ENCODE peak calls at places on chromosomes 3 and 15, in nine cellular contexts. One of them, this sample, is unnamed.

GRCh38 chr3:36597422-36597821 is 166.9 kb downstream of the DCLK3 start:
- DNase-seq in lung: no peak
- DNase-seq in fibroblast of villous mesenchyme: no peak
- DNase-seq in NCI-H2171 treated with DMSO at 0.1 percent for 48 hours: no peak
- DNase-seq in activated T-helper 1 cell treated with anti-CD3 and anti-CD28 coated beads, Interleukin-12 subunit alpha, Interleukin-12 subunit beta, Interleukin-2, Interleukin-4 antibody, amounts not matched to agents 30 ng/mL and 10 ng/mL and 1 ng/mL, durations not matched to agents 14 hours and 24 hours and 36 hours: no peak
- DNase-seq in iPS DF 6.9: no peak
- DNase-seq in nephron progenitor cell: no peak
- DNase-seq in amniotic stem cell: no peak
- DNase-seq in cardiac muscle cell: peak
- DNase-seq in this sample: no peak

GRCh38 chr15:72237286-72238224 is 6.6 kb upstream of the PKM start:
- DNase-seq in nephron progenitor cell: no peak
- DNase-seq in amniotic stem cell: peak
- DNase-seq in iPS DF 6.9: no peak
- DNase-seq in cardiac muscle cell: peak
- DNase-seq in NCI-H2171 treated with DMSO at 0.1 percent for 48 hours: no peak
- DNase-seq in lung: peak
- DNase-seq in fibroblast of villous mesenchyme: peak
- DNase-seq in activated T-helper 1 cell treated with anti-CD3 and anti-CD28 coated beads, Interleukin-12 subunit alpha, Interleukin-12 subunit beta, Interleukin-2, Interleukin-4 antibody, amounts not matched to agents 30 ng/mL and 10 ng/mL and 1 ng/mL, durations not matched to agents 14 hours and 24 hours and 36 hours: peak
- DNase-seq in this sample: no peak

GRCh38 chr15:56731571-56731970 is 1.7 kb downstream of the ZNF280D start:
- DNase-seq in lung: no peak
- DNase-seq in nephron progenitor cell: no peak
- DNase-seq in cardiac muscle cell: no peak
- DNase-seq in NCI-H2171 treated with DMSO at 0.1 percent for 48 hours: no peak
- DNase-seq in activated T-helper 1 cell treated with anti-CD3 and anti-CD28 coated beads, Interleukin-12 subunit alpha, Interleukin-12 subunit beta, Interleukin-2, Interleukin-4 antibody, amounts not matched to agents 30 ng/mL and 10 ng/mL and 1 ng/mL, durations not matched to agents 14 hours and 24 hours and 36 hours: no peak
- DNase-seq in amniotic stem cell: no peak
- DNase-seq in fibroblast of villous mesenchyme: no peak
- DNase-seq in iPS DF 6.9: no peak
- DNase-seq in this sample: no peak

GRCh38 chr15:78810003-78810376 is 1.3 kb downstream of the ADAMTS7 start:
- DNase-seq in iPS DF 6.9: no peak
- DNase-seq in NCI-H2171 treated with DMSO at 0.1 percent for 48 hours: no peak
- DNase-seq in cardiac muscle cell: no peak
- DNase-seq in fibroblast of villous mesenchyme: no peak
- DNase-seq in nephron progenitor cell: no peak
- DNase-seq in amniotic stem cell: no peak
- DNase-seq in activated T-helper 1 cell treated with anti-CD3 and anti-CD28 coated beads, Interleukin-12 subunit alpha, Interleukin-12 subunit beta, Interleukin-2, Interleukin-4 antibody, amounts not matched to agents 30 ng/mL and 10 ng/mL and 1 ng/mL, durations not matched to agents 14 hours and 24 hours and 36 hours: no peak
- DNase-seq in lung: no peak
- DNase-seq in this sample: no peak

GRCh38 chr3:161800985-161801559 is 304.5 kb downstream of the OTOL1 start:
- DNase-seq in cardiac muscle cell: no peak
- DNase-seq in activated T-helper 1 cell treated with anti-CD3 and anti-CD28 coated beads, Interleukin-12 subunit alpha, Interleukin-12 subunit beta, Interleukin-2, Interleukin-4 antibody, amounts not matched to agents 30 ng/mL and 10 ng/mL and 1 ng/mL, durations not matched to agents 14 hours and 24 hours and 36 hours: no peak
- DNase-seq in iPS DF 6.9: no peak
- DNase-seq in fibroblast of villous mesenchyme: no peak
- DNase-seq in lung: no peak
- DNase-seq in nephron progenitor cell: no peak
- DNase-seq in NCI-H2171 treated with DMSO at 0.1 percent for 48 hours: no peak
- DNase-seq in amniotic stem cell: no peak
- DNase-seq in this sample: no peak

GRCh38 chr3:106068386-106068785 is 199.6 kb upstream of the CBLB start:
- DNase-seq in cardiac muscle cell: no peak
- DNase-seq in nephron progenitor cell: no peak
- DNase-seq in lung: no peak
- DNase-seq in fibroblast of villous mesenchyme: no peak
- DNase-seq in activated T-helper 1 cell treated with anti-CD3 and anti-CD28 coated beads, Interleukin-12 subunit alpha, Interleukin-12 subunit beta, Interleukin-2, Interleukin-4 antibody, amounts not matched to agents 30 ng/mL and 10 ng/mL and 1 ng/mL, durations not matched to agents 14 hours and 24 hours and 36 hours: no peak
- DNase-seq in iPS DF 6.9: no peak
- DNase-seq in NCI-H2171 treated with DMSO at 0.1 percent for 48 hours: no peak
- DNase-seq in amniotic stem cell: no peak
- DNase-seq in this sample: no peak

GRCh38 chr3:38472342-38472741 is 18.7 kb downstream of the ACVR2B start:
- DNase-seq in nephron progenitor cell: no peak
- DNase-seq in cardiac muscle cell: no peak
- DNase-seq in fibroblast of villous mesenchyme: no peak
- DNase-seq in lung: no peak
- DNase-seq in NCI-H2171 treated with DMSO at 0.1 percent for 48 hours: no peak
- DNase-seq in iPS DF 6.9: no peak
- DNase-seq in amniotic stem cell: no peak
- DNase-seq in activated T-helper 1 cell treated with anti-CD3 and anti-CD28 coated beads, Interleukin-12 subunit alpha, Interleukin-12 subunit beta, Interleukin-2, Interleukin-4 antibody, amounts not matched to agents 30 ng/mL and 10 ng/mL and 1 ng/mL, durations not matched to agents 14 hours and 24 hours and 36 hours: no peak
- DNase-seq in this sample: no peak

GRCh38 chr3:188197388-188197847 is 43.5 kb downstream of the LPP start:
- DNase-seq in iPS DF 6.9: no peak
- DNase-seq in amniotic stem cell: no peak
- DNase-seq in fibroblast of villous mesenchyme: no peak
- DNase-seq in activated T-helper 1 cell treated with anti-CD3 and anti-CD28 coated beads, Interleukin-12 subunit alpha, Interleukin-12 subunit beta, Interleukin-2, Interleukin-4 antibody, amounts not matched to agents 30 ng/mL and 10 ng/mL and 1 ng/mL, durations not matched to agents 14 hours and 24 hours and 36 hours: no peak
- DNase-seq in cardiac muscle cell: no peak
- DNase-seq in lung: no peak
- DNase-seq in NCI-H2171 treated with DMSO at 0.1 percent for 48 hours: no peak
- DNase-seq in nephron progenitor cell: no peak
- DNase-seq in this sample: no peak

GRCh38 chr15:37135225-37135624 is 34.9 kb upstream of the MEIS2 start:
- DNase-seq in cardiac muscle cell: no peak
- DNase-seq in iPS DF 6.9: no peak
- DNase-seq in activated T-helper 1 cell treated with anti-CD3 and anti-CD28 coated beads, Interleukin-12 subunit alpha, Interleukin-12 subunit beta, Interleukin-2, Interleukin-4 antibody, amounts not matched to agents 30 ng/mL and 10 ng/mL and 1 ng/mL, durations not matched to agents 14 hours and 24 hours and 36 hours: no peak
- DNase-seq in lung: no peak
- DNase-seq in fibroblast of villous mesenchyme: no peak
- DNase-seq in nephron progenitor cell: no peak
- DNase-seq in NCI-H2171 treated with DMSO at 0.1 percent for 48 hours: peak
- DNase-seq in amniotic stem cell: no peak
- DNase-seq in this sample: no peak

GRCh38 chr3:118772036-118773030 is 262.3 kb downstream of the IGSF11 start:
- DNase-seq in fibroblast of villous mesenchyme: no peak
- DNase-seq in iPS DF 6.9: no peak
- DNase-seq in activated T-helper 1 cell treated with anti-CD3 and anti-CD28 coated beads, Interleukin-12 subunit alpha, Interleukin-12 subunit beta, Interleukin-2, Interleukin-4 antibody, amounts not matched to agents 30 ng/mL and 10 ng/mL and 1 ng/mL, durations not matched to agents 14 hours and 24 hours and 36 hours: no peak
- DNase-seq in nephron progenitor cell: no peak
- DNase-seq in NCI-H2171 treated with DMSO at 0.1 percent for 48 hours: no peak
- DNase-seq in lung: no peak
- DNase-seq in cardiac muscle cell: no peak
- DNase-seq in amniotic stem cell: no peak
- DNase-seq in this sample: no peak

GRCh38 chr15:89781055-89781454 is 4.9 kb downstream of the MESP2 start:
- DNase-seq in fibroblast of villous mesenchyme: no peak
- DNase-seq in lung: no peak
- DNase-seq in amniotic stem cell: no peak
- DNase-seq in nephron progenitor cell: no peak
- DNase-seq in activated T-helper 1 cell treated with anti-CD3 and anti-CD28 coated beads, Interleukin-12 subunit alpha, Interleukin-12 subunit beta, Interleukin-2, Interleukin-4 antibody, amounts not matched to agents 30 ng/mL and 10 ng/mL and 1 ng/mL, durations not matched to agents 14 hours and 24 hours and 36 hours: no peak
- DNase-seq in NCI-H2171 treated with DMSO at 0.1 percent for 48 hours: no peak
- DNase-seq in cardiac muscle cell: no peak
- DNase-seq in iPS DF 6.9: no peak
- DNase-seq in this sample: no peak

GRCh38 chr3:6326760-6327159 is 534.2 kb upstream of the GRM7 start:
- DNase-seq in nephron progenitor cell: no peak
- DNase-seq in iPS DF 6.9: no peak
- DNase-seq in fibroblast of villous mesenchyme: no peak
- DNase-seq in cardiac muscle cell: no peak
- DNase-seq in activated T-helper 1 cell treated with anti-CD3 and anti-CD28 coated beads, Interleukin-12 subunit alpha, Interleukin-12 subunit beta, Interleukin-2, Interleukin-4 antibody, amounts not matched to agents 30 ng/mL and 10 ng/mL and 1 ng/mL, durations not matched to agents 14 hours and 24 hours and 36 hours: no peak
- DNase-seq in amniotic stem cell: no peak
- DNase-seq in NCI-H2171 treated with DMSO at 0.1 percent for 48 hours: no peak
- DNase-seq in lung: no peak
- DNase-seq in this sample: no peak

GRCh38 chr3:156148946-156149348 is 28.6 kb downstream of the KCNAB1 start:
- DNase-seq in nephron progenitor cell: no peak
- DNase-seq in activated T-helper 1 cell treated with anti-CD3 and anti-CD28 coated beads, Interleukin-12 subunit alpha, Interleukin-12 subunit beta, Interleukin-2, Interleukin-4 antibody, amounts not matched to agents 30 ng/mL and 10 ng/mL and 1 ng/mL, durations not matched to agents 14 hours and 24 hours and 36 hours: no peak
- DNase-seq in NCI-H2171 treated with DMSO at 0.1 percent for 48 hours: no peak
- DNase-seq in cardiac muscle cell: peak
- DNase-seq in fibroblast of villous mesenchyme: peak
- DNase-seq in iPS DF 6.9: no peak
- DNase-seq in lung: no peak
- DNase-seq in amniotic stem cell: no peak
- DNase-seq in this sample: no peak

GRCh38 chr3:176919836-176920760 is 277.2 kb downstream of the TBL1XR1 start:
- DNase-seq in amniotic stem cell: peak
- DNase-seq in fibroblast of villous mesenchyme: no peak
- DNase-seq in lung: no peak
- DNase-seq in activated T-helper 1 cell treated with anti-CD3 and anti-CD28 coated beads, Interleukin-12 subunit alpha, Interleukin-12 subunit beta, Interleukin-2, Interleukin-4 antibody, amounts not matched to agents 30 ng/mL and 10 ng/mL and 1 ng/mL, durations not matched to agents 14 hours and 24 hours and 36 hours: no peak
- DNase-seq in cardiac muscle cell: peak
- DNase-seq in iPS DF 6.9: no peak
- DNase-seq in nephron progenitor cell: peak
- DNase-seq in NCI-H2171 treated with DMSO at 0.1 percent for 48 hours: no peak
- DNase-seq in this sample: no peak

GRCh38 chr3:59364471-59364870 is 314.6 kb upstream of the CFAP20DC start:
- DNase-seq in nephron progenitor cell: no peak
- DNase-seq in amniotic stem cell: no peak
- DNase-seq in fibroblast of villous mesenchyme: peak
- DNase-seq in iPS DF 6.9: no peak
- DNase-seq in lung: no peak
- DNase-seq in NCI-H2171 treated with DMSO at 0.1 percent for 48 hours: no peak
- DNase-seq in activated T-helper 1 cell treated with anti-CD3 and anti-CD28 coated beads, Interleukin-12 subunit alpha, Interleukin-12 subunit beta, Interleukin-2, Interleukin-4 antibody, amounts not matched to agents 30 ng/mL and 10 ng/mL and 1 ng/mL, durations not matched to agents 14 hours and 24 hours and 36 hours: no peak
- DNase-seq in cardiac muscle cell: peak
- DNase-seq in this sample: no peak

This sample was measured in T-cell.